ENCODE peak calls at places on chromosomes 13 and 19, in seven cellular contexts. L is tibial nerve; S is fibroblast of lung; Q is T-helper 2 cell; W is CD8-positive, alpha-beta T cell; F is NCI-H510A; R is left ventricle myocardium inferior. P is an unnamed sample.

GRCh38 chr13:114119196-114119595 is 13.2 kb downstream of the RASA3 start:
- DNase-seq in L (no peak), S (peak; percentile 90), Q (no peak), W (no peak), F (no peak), R (no peak), P (no peak)

GRCh38 chr19:43316591-43317319 is 36.7 kb upstream of the CD177 start:
- DNase-seq in L (no peak), S (peak; percentile 9), Q (no peak), W (no peak), F (no peak), R (no peak), P (no peak)

GRCh38 chr13:23350009-23350408 is 83.5 kb downstream of the SACS start:
- DNase-seq in L (no peak), S (no peak), Q (no peak), W (no peak), F (no peak), R (no peak), P (no peak)

GRCh38 chr19:29491995-29492577 is 33.7 kb upstream of the VSTM2B start:
- DNase-seq in L (no peak), S (no peak), Q (no peak), W (no peak), F (no peak), R (no peak), P (no peak)

GRCh38 chr13:109182777-109183465 is 553.5 kb downstream of the MYO16 start:
- DNase-seq in L (no peak), S (no peak), Q (no peak), W (no peak), F (no peak), R (no peak), P (no peak)

GRCh38 chr13:106415427-106415826 is 120.0 kb downstream of the EFNB2 start:
- DNase-seq in L (no peak), S (no peak), Q (no peak), W (no peak), F (no peak), R (no peak), P (no peak)

GRCh38 chr19:53131732-53132131 is 978 bp downstream of the ZNF415 start:
- DNase-seq in L (no peak), S (no peak), Q (no peak), W (no peak), F (no peak), R (no peak), P (no peak)

GRCh38 chr19:7395360-7395781 is 46.6 kb downstream of the ARHGEF18 start:
- DNase-seq in L (no peak), S (no peak), Q (no peak), W (no peak), F (no peak), R (no peak), P (no peak)